ENCODE peak calls at places on chromosomes 7 and 10, in nine cellular contexts. One of them, this sample, is unnamed.
A peak's percentile ranks its signal among the peaks of the same experiment; 100 is the strongest.

GRCh38 chr10:119989966-119990365 is 97.4 kb downstream of the SEC23IP start:
- DNase-seq in GM12864: no peak
- DNase-seq in GM12865: no peak
- DNase-seq in CD8-positive, alpha-beta T cell: no peak
- DNase-seq in fibroblast of the aortic adventitia: no peak
- DNase-seq in foreskin fibroblast: no peak
- DNase-seq in pancreas: no peak
- DNase-seq in thoracic aorta: no peak
- DNase-seq in neural crest cell: no peak
- DNase-seq in this sample: no peak

GRCh38 chr10:28236641-28237040 is 66.2 kb downstream of the MPP7 start:
- DNase-seq in GM12864: no peak
- DNase-seq in GM12865: no peak
- DNase-seq in CD8-positive, alpha-beta T cell: no peak
- DNase-seq in fibroblast of the aortic adventitia: no peak
- DNase-seq in foreskin fibroblast: no peak
- DNase-seq in pancreas: no peak
- DNase-seq in thoracic aorta: no peak
- DNase-seq in neural crest cell: no peak
- DNase-seq in this sample: no peak

GRCh38 chr10:79149662-79150443 is 81.1 kb downstream of the ZMIZ1 start:
- DNase-seq in GM12864: no peak
- DNase-seq in GM12865: peak; percentile 54
- DNase-seq in CD8-positive, alpha-beta T cell: peak; percentile 72
- DNase-seq in fibroblast of the aortic adventitia: peak; percentile 72
- DNase-seq in foreskin fibroblast: peak; percentile 90
- DNase-seq in pancreas: peak; percentile 71
- DNase-seq in thoracic aorta: no peak
- DNase-seq in neural crest cell: no peak
- DNase-seq in this sample: peak; percentile 80

GRCh38 chr7:80900583-80901576 is 18.0 kb downstream of the SEMA3C start:
- DNase-seq in GM12864: no peak
- DNase-seq in GM12865: no peak
- DNase-seq in CD8-positive, alpha-beta T cell: no peak
- DNase-seq in fibroblast of the aortic adventitia: peak; percentile 88
- DNase-seq in foreskin fibroblast: peak; percentile 65
- DNase-seq in pancreas: no peak
- DNase-seq in thoracic aorta: no peak
- DNase-seq in neural crest cell: no peak
- DNase-seq in this sample: no peak

GRCh38 chr10:71092812-71093391 is 119.5 kb upstream of the UNC5B start:
- DNase-seq in GM12864: no peak
- DNase-seq in GM12865: no peak
- DNase-seq in CD8-positive, alpha-beta T cell: peak; percentile 27
- DNase-seq in fibroblast of the aortic adventitia: no peak
- DNase-seq in foreskin fibroblast: no peak
- DNase-seq in pancreas: no peak
- DNase-seq in thoracic aorta: no peak
- DNase-seq in neural crest cell: no peak
- DNase-seq in this sample: no peak

GRCh38 chr7:101532000-101532399 is 97.1 kb downstream of the MYL10 start:
- DNase-seq in GM12864: no peak
- DNase-seq in GM12865: no peak
- DNase-seq in CD8-positive, alpha-beta T cell: no peak
- DNase-seq in fibroblast of the aortic adventitia: no peak
- DNase-seq in foreskin fibroblast: no peak
- DNase-seq in pancreas: no peak
- DNase-seq in thoracic aorta: no peak
- DNase-seq in neural crest cell: no peak
- DNase-seq in this sample: no peak

GRCh38 chr7:70776627-70777101 is 355.3 kb upstream of the GALNT17 start:
- DNase-seq in GM12864: no peak
- DNase-seq in GM12865: peak; percentile 66
- DNase-seq in CD8-positive, alpha-beta T cell: no peak
- DNase-seq in fibroblast of the aortic adventitia: no peak
- DNase-seq in foreskin fibroblast: peak; percentile 17
- DNase-seq in pancreas: no peak
- DNase-seq in thoracic aorta: no peak
- DNase-seq in neural crest cell: no peak
- DNase-seq in this sample: no peak

GRCh38 chr7:129213828-129214227 is 11.0 kb upstream of the AHCYL2 start:
- DNase-seq in GM12864: no peak
- DNase-seq in GM12865: peak; percentile 71
- DNase-seq in CD8-positive, alpha-beta T cell: no peak
- DNase-seq in fibroblast of the aortic adventitia: no peak
- DNase-seq in foreskin fibroblast: no peak
- DNase-seq in pancreas: no peak
- DNase-seq in thoracic aorta: no peak
- DNase-seq in neural crest cell: peak; percentile 15
- DNase-seq in this sample: peak; percentile 62

GRCh38 chr7:1595636-1596035 is 25.8 kb upstream of the PSMG3 start:
- DNase-seq in GM12864: no peak
- DNase-seq in GM12865: no peak
- DNase-seq in CD8-positive, alpha-beta T cell: no peak
- DNase-seq in fibroblast of the aortic adventitia: no peak
- DNase-seq in foreskin fibroblast: no peak
- DNase-seq in pancreas: no peak
- DNase-seq in thoracic aorta: no peak
- DNase-seq in neural crest cell: no peak
- DNase-seq in this sample: no peak

GRCh38 chr10:79268100-79268670 is 79.1 kb upstream of the PPIF start:
- DNase-seq in GM12864: no peak
- DNase-seq in GM12865: no peak
- DNase-seq in CD8-positive, alpha-beta T cell: no peak
- DNase-seq in fibroblast of the aortic adventitia: peak; percentile 55
- DNase-seq in foreskin fibroblast: peak; percentile 57
- DNase-seq in pancreas: no peak
- DNase-seq in thoracic aorta: no peak
- DNase-seq in neural crest cell: no peak
- DNase-seq in this sample: no peak

DNA sequence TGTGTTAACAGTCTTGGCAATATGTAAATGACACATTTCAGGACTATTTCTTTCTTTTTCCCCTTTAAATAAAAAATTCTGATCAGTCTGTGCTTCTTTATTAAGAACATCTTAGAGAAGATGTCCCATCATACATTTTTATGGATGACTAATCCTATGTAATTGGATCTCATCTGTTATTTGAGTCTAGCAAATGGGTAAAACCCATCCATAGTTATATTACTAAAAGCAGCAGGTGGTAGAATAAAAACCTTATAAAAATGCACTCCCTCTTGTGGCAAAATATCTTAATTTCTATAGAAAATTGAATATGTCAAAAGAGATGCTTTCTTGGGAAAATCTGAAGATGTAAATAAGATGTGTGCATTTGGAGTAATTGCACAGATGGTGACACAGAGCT is 35.3 kb downstream of the TRRAP start:
- DNase-seq in GM12864: no peak
- DNase-seq in GM12865: no peak
- DNase-seq in CD8-positive, alpha-beta T cell: no peak
- DNase-seq in fibroblast of the aortic adventitia: no peak
- DNase-seq in foreskin fibroblast: peak; percentile 25
- DNase-seq in pancreas: no peak
- DNase-seq in thoracic aorta: no peak
- DNase-seq in neural crest cell: no peak
- DNase-seq in this sample: no peak
- TF ChIP-seq CTCF in GM12864: no peak
- TF ChIP-seq CTCF in GM12865: no peak
- TF ChIP-seq CTCF in CD8-positive, alpha-beta T cell: no peak
- TF ChIP-seq CTCF in fibroblast of the aortic adventitia: no peak
- TF ChIP-seq CTCF in foreskin fibroblast: no peak
- TF ChIP-seq CTCF in pancreas: no peak
- TF ChIP-seq CTCF in thoracic aorta: no peak
- TF ChIP-seq CTCF in neural crest cell: no peak
- TF ChIP-seq CTCF in this sample: no peak

DNA sequence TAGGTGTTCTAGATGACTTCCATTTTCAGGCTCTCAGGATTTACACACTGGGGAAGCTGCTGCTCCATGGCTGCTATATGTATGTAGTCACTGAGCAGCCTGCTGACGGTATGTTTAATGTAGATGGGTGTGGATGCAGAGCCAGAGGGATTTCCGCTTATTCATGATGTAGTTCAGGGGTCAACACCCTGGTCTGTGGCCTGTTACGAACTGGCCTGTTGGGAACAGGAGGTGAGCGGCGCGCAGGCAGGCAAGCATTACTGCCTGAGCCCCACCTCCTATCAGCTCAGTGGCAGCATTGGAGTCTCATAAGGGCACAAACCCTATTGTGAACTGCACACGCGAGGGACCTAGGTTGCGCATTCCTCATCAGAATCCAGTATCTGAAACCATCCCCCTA is 34.0 kb downstream of the DNAJB6 start:
- DNase-seq in GM12864: no peak
- DNase-seq in GM12865: no peak
- DNase-seq in CD8-positive, alpha-beta T cell: no peak
- DNase-seq in fibroblast of the aortic adventitia: no peak
- DNase-seq in foreskin fibroblast: no peak
- DNase-seq in pancreas: no peak
- DNase-seq in thoracic aorta: no peak
- DNase-seq in neural crest cell: no peak
- DNase-seq in this sample: no peak
- TF ChIP-seq CTCF in GM12864: no peak
- TF ChIP-seq CTCF in GM12865: no peak
- TF ChIP-seq CTCF in CD8-positive, alpha-beta T cell: no peak
- TF ChIP-seq CTCF in fibroblast of the aortic adventitia: no peak
- TF ChIP-seq CTCF in foreskin fibroblast: no peak
- TF ChIP-seq CTCF in pancreas: no peak
- TF ChIP-seq CTCF in thoracic aorta: no peak
- TF ChIP-seq CTCF in neural crest cell: no peak
- TF ChIP-seq CTCF in this sample: no peak

DNA sequence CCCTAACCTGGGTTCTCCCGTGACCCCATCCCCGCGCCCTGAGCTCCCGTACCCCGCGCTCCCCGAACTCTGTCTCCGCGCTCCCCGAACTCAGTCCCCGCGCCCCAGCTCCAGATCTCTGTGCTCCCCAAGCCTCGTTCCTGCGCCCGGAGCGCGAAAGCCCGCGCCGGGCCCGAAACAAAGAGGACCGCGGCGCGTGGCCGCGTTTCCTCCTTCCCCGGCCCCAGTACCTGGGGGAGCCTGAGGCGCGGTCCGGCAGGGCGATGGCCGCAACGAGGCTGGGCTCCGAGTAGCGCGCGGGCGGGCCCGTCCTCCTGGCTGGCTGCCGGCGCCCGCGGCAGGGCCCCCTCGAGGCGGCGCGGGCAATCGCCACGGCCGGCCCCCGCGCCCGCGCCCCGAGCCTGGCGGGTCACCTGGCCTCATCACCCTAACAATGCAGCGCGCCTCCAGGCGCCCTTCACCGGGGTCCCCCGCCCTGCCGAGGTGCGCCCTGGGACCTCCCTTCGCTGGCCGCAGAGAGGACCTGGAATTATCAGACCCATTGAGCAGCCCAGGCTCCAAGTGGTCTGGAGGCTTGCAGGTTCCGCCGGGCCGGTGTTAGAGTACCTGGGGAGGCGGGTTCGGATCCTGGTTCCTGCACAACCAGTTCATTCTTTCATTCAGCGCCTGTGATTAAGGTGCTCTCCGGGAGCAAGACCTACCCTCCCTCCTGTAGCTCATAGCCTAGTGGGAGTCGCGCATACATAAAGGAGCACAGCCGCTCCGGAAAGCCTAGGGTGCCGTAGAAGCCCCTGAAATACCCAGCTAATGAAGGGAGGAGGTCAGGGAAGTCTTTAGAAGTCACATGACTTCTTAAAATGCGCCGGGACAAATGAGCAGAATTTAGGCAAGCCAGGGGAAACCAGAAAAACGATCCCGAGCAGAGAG is at the start of gene TNS3:
- DNase-seq in GM12864: no peak
- DNase-seq in GM12865: no peak
- DNase-seq in CD8-positive, alpha-beta T cell: no peak
- DNase-seq in fibroblast of the aortic adventitia: peak; percentile 43
- DNase-seq in foreskin fibroblast: no peak
- DNase-seq in pancreas: peak; percentile 84
- DNase-seq in thoracic aorta: no peak
- DNase-seq in neural crest cell: peak; percentile 46
- DNase-seq in this sample: no peak
- TF ChIP-seq CTCF in GM12864: no peak
- TF ChIP-seq CTCF in GM12865: no peak
- TF ChIP-seq CTCF in CD8-positive, alpha-beta T cell: no peak
- TF ChIP-seq CTCF in fibroblast of the aortic adventitia: no peak
- TF ChIP-seq CTCF in foreskin fibroblast: no peak
- TF ChIP-seq CTCF in pancreas: no peak
- TF ChIP-seq CTCF in thoracic aorta: no peak
- TF ChIP-seq CTCF in neural crest cell: peak; percentile 57
- TF ChIP-seq CTCF in this sample: no peak

GRCh38 chr10:77159538-77160110 is 478.0 kb downstream of the KCNMA1 start:
- DNase-seq in GM12864: no peak
- DNase-seq in GM12865: no peak
- DNase-seq in CD8-positive, alpha-beta T cell: no peak
- DNase-seq in fibroblast of the aortic adventitia: peak; percentile 87
- DNase-seq in foreskin fibroblast: no peak
- DNase-seq in pancreas: no peak
- DNase-seq in thoracic aorta: no peak
- DNase-seq in neural crest cell: no peak
- DNase-seq in this sample: no peak
- TF ChIP-seq CTCF in GM12864: no peak
- TF ChIP-seq CTCF in GM12865: no peak
- TF ChIP-seq CTCF in CD8-positive, alpha-beta T cell: no peak
- TF ChIP-seq CTCF in fibroblast of the aortic adventitia: no peak
- TF ChIP-seq CTCF in foreskin fibroblast: no peak
- TF ChIP-seq CTCF in pancreas: no peak
- TF ChIP-seq CTCF in thoracic aorta: no peak
- TF ChIP-seq CTCF in neural crest cell: no peak
- TF ChIP-seq CTCF in this sample: no peak

DNA sequence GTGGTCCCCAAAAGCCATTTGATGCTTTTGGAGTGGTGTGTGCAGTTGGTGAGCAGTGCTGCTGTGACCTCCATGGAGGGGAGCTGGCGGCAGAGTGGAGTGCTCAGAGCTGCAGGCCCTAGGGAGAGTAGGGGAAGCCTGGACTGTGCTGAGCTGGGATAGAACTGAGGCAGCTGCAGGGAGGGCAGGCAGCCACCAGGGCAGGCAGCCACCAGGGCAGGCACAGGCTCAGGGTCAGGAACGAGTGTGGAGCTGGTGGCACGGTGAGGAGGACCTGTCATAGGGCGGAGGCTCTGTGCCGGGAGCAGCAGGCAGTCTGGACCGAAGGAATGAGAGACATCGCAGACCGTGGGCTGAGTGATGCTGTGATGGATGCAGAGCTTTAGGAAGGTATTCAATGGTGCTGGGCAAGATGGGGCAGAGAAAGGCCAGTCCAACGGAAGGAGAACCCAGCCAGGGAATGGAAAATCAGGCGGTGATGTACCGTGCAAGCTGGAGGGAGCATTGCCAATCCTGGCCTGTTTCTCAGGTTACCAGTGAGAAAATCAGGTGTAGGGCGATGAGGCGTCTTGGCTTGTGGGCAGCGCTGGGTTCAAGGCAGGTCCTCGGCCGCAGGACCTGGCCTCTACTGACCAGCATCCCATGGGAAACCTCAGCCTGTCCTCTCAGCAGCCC is 152.6 kb downstream of the CAMK1D start:
- DNase-seq in GM12864: no peak
- DNase-seq in GM12865: no peak
- DNase-seq in CD8-positive, alpha-beta T cell: no peak
- DNase-seq in fibroblast of the aortic adventitia: no peak
- DNase-seq in foreskin fibroblast: no peak
- DNase-seq in pancreas: no peak
- DNase-seq in thoracic aorta: no peak
- DNase-seq in neural crest cell: no peak
- DNase-seq in this sample: no peak
- TF ChIP-seq CTCF in GM12864: no peak
- TF ChIP-seq CTCF in GM12865: no peak
- TF ChIP-seq CTCF in CD8-positive, alpha-beta T cell: no peak
- TF ChIP-seq CTCF in fibroblast of the aortic adventitia: no peak
- TF ChIP-seq CTCF in foreskin fibroblast: no peak
- TF ChIP-seq CTCF in pancreas: no peak
- TF ChIP-seq CTCF in thoracic aorta: no peak
- TF ChIP-seq CTCF in neural crest cell: no peak
- TF ChIP-seq CTCF in this sample: no peak

This sample was measured in GM13977.